ENCODE peak calls at places on chromosomes 5 and 9, in five cellular contexts. One of them, this sample, is unnamed.

GRCh38 chr5:176317534-176318374 is 43.8 kb downstream of the KIAA1191 start:
- DNase-seq in lower lobe of right lung: no peak
- DNase-seq in CD8-positive, alpha-beta T cell: no peak
- DNase-seq in IMR-90: no peak
- DNase-seq in adrenal gland: no peak
- DNase-seq in this sample: no peak

GRCh38 chr9:127558581-127559246 is 53.4 kb upstream of the STXBP1 start:
- DNase-seq in lower lobe of right lung: no peak
- DNase-seq in CD8-positive, alpha-beta T cell: no peak
- DNase-seq in IMR-90: no peak
- DNase-seq in adrenal gland: no peak
- DNase-seq in this sample: no peak

GRCh38 chr5:57175586-57175985 is 1.7 kb downstream of the GPBP1 start:
- DNase-seq in lower lobe of right lung: no peak
- DNase-seq in CD8-positive, alpha-beta T cell: no peak
- DNase-seq in IMR-90: no peak
- DNase-seq in adrenal gland: no peak
- DNase-seq in this sample: no peak

GRCh38 chr5:143713331-143714032 is 98.5 kb upstream of the HMHB1 start:
- DNase-seq in lower lobe of right lung: no peak
- DNase-seq in CD8-positive, alpha-beta T cell: no peak
- DNase-seq in IMR-90: peak; percentile 54
- DNase-seq in adrenal gland: no peak
- DNase-seq in this sample: no peak

GRCh38 chr5:122415481-122416120 is 103.6 kb downstream of the SNCAIP start:
- DNase-seq in lower lobe of right lung: peak; percentile 44
- DNase-seq in CD8-positive, alpha-beta T cell: no peak
- DNase-seq in IMR-90: peak; percentile 80
- DNase-seq in adrenal gland: peak; percentile 68
- DNase-seq in this sample: peak; percentile 67

GRCh38 chr9:120387257-120387999 is 192.5 kb downstream of the CDK5RAP2 start:
- DNase-seq in lower lobe of right lung: peak; percentile 75
- DNase-seq in CD8-positive, alpha-beta T cell: no peak
- DNase-seq in IMR-90: no peak
- DNase-seq in adrenal gland: no peak
- DNase-seq in this sample: no peak

GRCh38 chr5:180330810-180331646 is 22.1 kb downstream of the GFPT2 start:
- DNase-seq in lower lobe of right lung: peak; percentile 32
- DNase-seq in CD8-positive, alpha-beta T cell: no peak
- DNase-seq in IMR-90: peak; percentile 99
- DNase-seq in adrenal gland: peak; percentile 76
- DNase-seq in this sample: peak; percentile 76

GRCh38 chr5:165457854-165458481 is 1952.5 kb downstream of the MAT2B start:
- DNase-seq in lower lobe of right lung: no peak
- DNase-seq in CD8-positive, alpha-beta T cell: no peak
- DNase-seq in IMR-90: peak; percentile 55
- DNase-seq in adrenal gland: no peak
- DNase-seq in this sample: no peak

GRCh38 chr5:56910123-56910951 is 941 bp downstream of the SETD9 start:
- DNase-seq in lower lobe of right lung: peak; percentile 63
- DNase-seq in CD8-positive, alpha-beta T cell: no peak
- DNase-seq in IMR-90: no peak
- DNase-seq in adrenal gland: peak; percentile 47
- DNase-seq in this sample: no peak

GRCh38 chr9:106403081-106403480 is 459.9 kb upstream of the ZNF462 start:
- DNase-seq in lower lobe of right lung: no peak
- DNase-seq in CD8-positive, alpha-beta T cell: no peak
- DNase-seq in IMR-90: no peak
- DNase-seq in adrenal gland: no peak
- DNase-seq in this sample: no peak

GRCh38 chr5:93430139-93430538 is 150.9 kb downstream of the NR2F1-AS1 start:
- DNase-seq in lower lobe of right lung: no peak
- DNase-seq in CD8-positive, alpha-beta T cell: no peak
- DNase-seq in IMR-90: no peak
- DNase-seq in adrenal gland: no peak
- DNase-seq in this sample: no peak

GRCh38 chr9:4798281-4798680 is 5.5 kb downstream of the RCL1 start:
- DNase-seq in lower lobe of right lung: no peak
- DNase-seq in CD8-positive, alpha-beta T cell: no peak
- DNase-seq in IMR-90: no peak
- DNase-seq in adrenal gland: no peak
- DNase-seq in this sample: no peak

GRCh38 chr9:123349691-123350480 is 6.1 kb upstream of the CRB2 start:
- DNase-seq in lower lobe of right lung: no peak
- DNase-seq in CD8-positive, alpha-beta T cell: peak; percentile 72
- DNase-seq in IMR-90: peak; percentile 43
- DNase-seq in adrenal gland: peak; percentile 64
- DNase-seq in this sample: peak; percentile 51

GRCh38 chr9:8666060-8666459 is 866.5 kb upstream of the DMAC1 start:
- DNase-seq in lower lobe of right lung: no peak
- DNase-seq in CD8-positive, alpha-beta T cell: no peak
- DNase-seq in IMR-90: no peak
- DNase-seq in adrenal gland: no peak
- DNase-seq in this sample: no peak

GRCh38 chr9:119273984-119274665 is 95.1 kb downstream of the BRINP1 start:
- DNase-seq in lower lobe of right lung: no peak
- DNase-seq in CD8-positive, alpha-beta T cell: no peak
- DNase-seq in IMR-90: no peak
- DNase-seq in adrenal gland: no peak
- DNase-seq in this sample: no peak

GRCh38 chr5:1336749-1337489 is 8.0 kb downstream of the CLPTM1L start:
- DNase-seq in lower lobe of right lung: no peak
- DNase-seq in CD8-positive, alpha-beta T cell: no peak
- DNase-seq in IMR-90: no peak
- DNase-seq in adrenal gland: no peak
- DNase-seq in this sample: no peak

GRCh38 chr5:1337490-1338195 is 7.3 kb downstream of the CLPTM1L start:
- DNase-seq in lower lobe of right lung: no peak
- DNase-seq in CD8-positive, alpha-beta T cell: no peak
- DNase-seq in IMR-90: no peak
- DNase-seq in adrenal gland: no peak
- DNase-seq in this sample: no peak

GRCh38 chr5:1335540-1336095 is 9.3 kb downstream of the CLPTM1L start:
- DNase-seq in lower lobe of right lung: no peak
- DNase-seq in CD8-positive, alpha-beta T cell: no peak
- DNase-seq in IMR-90: no peak
- DNase-seq in adrenal gland: no peak
- DNase-seq in this sample: no peak

GRCh38 chr5:1334831-1335539 is 9.9 kb downstream of the CLPTM1L start:
- DNase-seq in lower lobe of right lung: no peak
- DNase-seq in CD8-positive, alpha-beta T cell: no peak
- DNase-seq in IMR-90: no peak
- DNase-seq in adrenal gland: no peak
- DNase-seq in this sample: no peak

GRCh38 chr5:1336106-1336561 is 8.8 kb downstream of the CLPTM1L start:
- DNase-seq in lower lobe of right lung: no peak
- DNase-seq in CD8-positive, alpha-beta T cell: no peak
- DNase-seq in IMR-90: no peak
- DNase-seq in adrenal gland: no peak
- DNase-seq in this sample: no peak
- H3K36me3 ChIP-seq in lower lobe of right lung: peaks cover 87% of the 10 kb centered on the region
- H3K36me3 ChIP-seq in CD8-positive, alpha-beta T cell: peaks cover 71% of the 10 kb centered on the region
- H3K36me3 ChIP-seq in IMR-90: peaks cover 74% of the 10 kb centered on the region
- H3K36me3 ChIP-seq in adrenal gland: no peaks in the 10 kb centered on the region
- H3K36me3 ChIP-seq in this sample: no peaks in the 10 kb centered on the region

GRCh38 chr5:134824681-134825080 is 21.1 kb upstream of the C5orf24 start:
- DNase-seq in lower lobe of right lung: no peak
- DNase-seq in CD8-positive, alpha-beta T cell: no peak
- DNase-seq in IMR-90: no peak
- DNase-seq in adrenal gland: no peak
- DNase-seq in this sample: no peak

GRCh38 chr5:134821841-134822240 is 23.9 kb upstream of the C5orf24 start:
- DNase-seq in lower lobe of right lung: no peak
- DNase-seq in CD8-positive, alpha-beta T cell: no peak
- DNase-seq in IMR-90: no peak
- DNase-seq in adrenal gland: no peak
- DNase-seq in this sample: no peak

GRCh38 chr5:134819404-134819963 is 26.3 kb upstream of the C5orf24 start:
- DNase-seq in lower lobe of right lung: peak; percentile 60
- DNase-seq in CD8-positive, alpha-beta T cell: no peak
- DNase-seq in IMR-90: no peak
- DNase-seq in adrenal gland: no peak
- DNase-seq in this sample: no peak

GRCh38 chr5:134825212-134825611 is 20.6 kb upstream of the C5orf24 start:
- DNase-seq in lower lobe of right lung: no peak
- DNase-seq in CD8-positive, alpha-beta T cell: no peak
- DNase-seq in IMR-90: no peak
- DNase-seq in adrenal gland: no peak
- DNase-seq in this sample: no peak
- H3K36me3 ChIP-seq in lower lobe of right lung: peaks cover 84% of the 10 kb centered on the region
- H3K36me3 ChIP-seq in CD8-positive, alpha-beta T cell: peaks cover 22% of the 10 kb centered on the region
- H3K36me3 ChIP-seq in IMR-90: peaks cover 23% of the 10 kb centered on the region
- H3K36me3 ChIP-seq in adrenal gland: no peaks in the 10 kb centered on the region
- H3K36me3 ChIP-seq in this sample: no peaks in the 10 kb centered on the region

GRCh38 chr9:6987381-6987780 is 229.6 kb downstream of the KDM4C start:
- DNase-seq in lower lobe of right lung: no peak
- DNase-seq in CD8-positive, alpha-beta T cell: no peak
- DNase-seq in IMR-90: no peak
- DNase-seq in adrenal gland: no peak
- DNase-seq in this sample: no peak
- H3K36me3 ChIP-seq in lower lobe of right lung: peaks cover 74% of the 10 kb centered on the region
- H3K36me3 ChIP-seq in CD8-positive, alpha-beta T cell: peaks cover 32% of the 10 kb centered on the region
- H3K36me3 ChIP-seq in IMR-90: peaks cover 6% of the 10 kb centered on the region
- H3K36me3 ChIP-seq in adrenal gland: no peaks in the 10 kb centered on the region
- H3K36me3 ChIP-seq in this sample: no peaks in the 10 kb centered on the region

GRCh38 chr5:159179556-159180305 is 29.6 kb downstream of the RNF145 start:
- DNase-seq in lower lobe of right lung: no peak
- DNase-seq in CD8-positive, alpha-beta T cell: no peak
- DNase-seq in IMR-90: peak; percentile 22
- DNase-seq in adrenal gland: no peak
- DNase-seq in this sample: no peak
- H3K36me3 ChIP-seq in lower lobe of right lung: peaks cover 17% of the 10 kb centered on the region
- H3K36me3 ChIP-seq in CD8-positive, alpha-beta T cell: peaks cover 10% of the 10 kb centered on the region
- H3K36me3 ChIP-seq in IMR-90: peaks cover 6% of the 10 kb centered on the region
- H3K36me3 ChIP-seq in adrenal gland: no peaks in the 10 kb centered on the region
- H3K36me3 ChIP-seq in this sample: no peaks in the 10 kb centered on the region

DNA sequence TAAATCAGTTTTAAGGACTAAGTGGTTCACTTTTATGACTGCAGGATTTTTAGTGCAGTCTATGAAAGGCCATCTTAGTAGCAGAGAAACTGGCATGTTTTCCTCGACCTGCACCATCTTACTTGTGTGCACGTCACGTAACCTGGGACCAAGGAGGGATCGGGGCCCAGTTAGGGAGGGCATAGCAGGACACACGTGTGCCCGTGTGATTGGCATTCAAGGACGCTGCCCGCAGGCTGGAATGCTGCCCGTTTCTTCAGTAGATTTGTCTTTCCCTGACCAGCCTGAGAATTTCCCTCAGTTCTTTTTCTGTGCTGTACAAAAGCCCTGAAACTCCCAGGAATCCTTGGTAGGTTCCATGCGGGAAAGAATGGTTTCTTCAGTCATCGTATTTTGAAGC is 196.3 kb downstream of the TRIO start:
- DNase-seq in lower lobe of right lung: no peak
- DNase-seq in CD8-positive, alpha-beta T cell: no peak
- DNase-seq in IMR-90: no peak
- DNase-seq in adrenal gland: peak; percentile 42
- DNase-seq in this sample: no peak
- H3K36me3 ChIP-seq in lower lobe of right lung: peaks cover 45% of the 10 kb centered on the region
- H3K36me3 ChIP-seq in CD8-positive, alpha-beta T cell: no peaks in the 10 kb centered on the region
- H3K36me3 ChIP-seq in IMR-90: peaks cover 71% of the 10 kb centered on the region
- H3K36me3 ChIP-seq in adrenal gland: no peaks in the 10 kb centered on the region
- H3K36me3 ChIP-seq in this sample: no peaks in the 10 kb centered on the region

GRCh38 chr5:33474931-33475499 is 34.2 kb downstream of the TARS1 start:
- DNase-seq in lower lobe of right lung: no peak
- DNase-seq in CD8-positive, alpha-beta T cell: no peak
- DNase-seq in IMR-90: no peak
- DNase-seq in adrenal gland: no peak
- DNase-seq in this sample: no peak

GRCh38 chr5:33468811-33469435 is 28.2 kb downstream of the TARS1 start:
- DNase-seq in lower lobe of right lung: no peak
- DNase-seq in CD8-positive, alpha-beta T cell: no peak
- DNase-seq in IMR-90: peak; percentile 12
- DNase-seq in adrenal gland: no peak
- DNase-seq in this sample: no peak

GRCh38 chr5:33472805-33473409 is 32.1 kb downstream of the TARS1 start:
- DNase-seq in lower lobe of right lung: no peak
- DNase-seq in CD8-positive, alpha-beta T cell: no peak
- DNase-seq in IMR-90: no peak
- DNase-seq in adrenal gland: no peak
- DNase-seq in this sample: no peak

GRCh38 chr5:33474004-33474403 is 33.2 kb downstream of the TARS1 start:
- DNase-seq in lower lobe of right lung: no peak
- DNase-seq in CD8-positive, alpha-beta T cell: no peak
- DNase-seq in IMR-90: no peak
- DNase-seq in adrenal gland: no peak
- DNase-seq in this sample: no peak

GRCh38 chr5:33470544-33470943 is 29.8 kb downstream of the TARS1 start:
- DNase-seq in lower lobe of right lung: no peak
- DNase-seq in CD8-positive, alpha-beta T cell: no peak
- DNase-seq in IMR-90: peak; percentile 60
- DNase-seq in adrenal gland: peak; percentile 24
- DNase-seq in this sample: no peak
- H3K36me3 ChIP-seq in lower lobe of right lung: peaks cover 77% of the 10 kb centered on the region
- H3K36me3 ChIP-seq in CD8-positive, alpha-beta T cell: peaks cover 37% of the 10 kb centered on the region
- H3K36me3 ChIP-seq in IMR-90: peaks cover 40% of the 10 kb centered on the region
- H3K36me3 ChIP-seq in adrenal gland: no peaks in the 10 kb centered on the region
- H3K36me3 ChIP-seq in this sample: no peaks in the 10 kb centered on the region

GRCh38 chr9:93253633-93254032 is 69.7 kb downstream of the WNK2 start:
- DNase-seq in lower lobe of right lung: peak; percentile 12
- DNase-seq in CD8-positive, alpha-beta T cell: no peak
- DNase-seq in IMR-90: no peak
- DNase-seq in adrenal gland: no peak
- DNase-seq in this sample: peak; percentile 7

GRCh38 chr9:93252781-93253530 is 69.0 kb downstream of the WNK2 start:
- DNase-seq in lower lobe of right lung: peak; percentile 42
- DNase-seq in CD8-positive, alpha-beta T cell: no peak
- DNase-seq in IMR-90: no peak
- DNase-seq in adrenal gland: no peak
- DNase-seq in this sample: no peak

GRCh38 chr9:93254061-93254481 is 70.1 kb downstream of the WNK2 start:
- DNase-seq in lower lobe of right lung: peak; percentile 31
- DNase-seq in CD8-positive, alpha-beta T cell: no peak
- DNase-seq in IMR-90: no peak
- DNase-seq in adrenal gland: no peak
- DNase-seq in this sample: peak; percentile 9

GRCh38 chr9:93255994-93256877 is 72.3 kb downstream of the WNK2 start:
- DNase-seq in lower lobe of right lung: peak; percentile 20
- DNase-seq in CD8-positive, alpha-beta T cell: peak; percentile 2
- DNase-seq in IMR-90: no peak
- DNase-seq in adrenal gland: peak; percentile 10
- DNase-seq in this sample: peak; percentile 4

DNA sequence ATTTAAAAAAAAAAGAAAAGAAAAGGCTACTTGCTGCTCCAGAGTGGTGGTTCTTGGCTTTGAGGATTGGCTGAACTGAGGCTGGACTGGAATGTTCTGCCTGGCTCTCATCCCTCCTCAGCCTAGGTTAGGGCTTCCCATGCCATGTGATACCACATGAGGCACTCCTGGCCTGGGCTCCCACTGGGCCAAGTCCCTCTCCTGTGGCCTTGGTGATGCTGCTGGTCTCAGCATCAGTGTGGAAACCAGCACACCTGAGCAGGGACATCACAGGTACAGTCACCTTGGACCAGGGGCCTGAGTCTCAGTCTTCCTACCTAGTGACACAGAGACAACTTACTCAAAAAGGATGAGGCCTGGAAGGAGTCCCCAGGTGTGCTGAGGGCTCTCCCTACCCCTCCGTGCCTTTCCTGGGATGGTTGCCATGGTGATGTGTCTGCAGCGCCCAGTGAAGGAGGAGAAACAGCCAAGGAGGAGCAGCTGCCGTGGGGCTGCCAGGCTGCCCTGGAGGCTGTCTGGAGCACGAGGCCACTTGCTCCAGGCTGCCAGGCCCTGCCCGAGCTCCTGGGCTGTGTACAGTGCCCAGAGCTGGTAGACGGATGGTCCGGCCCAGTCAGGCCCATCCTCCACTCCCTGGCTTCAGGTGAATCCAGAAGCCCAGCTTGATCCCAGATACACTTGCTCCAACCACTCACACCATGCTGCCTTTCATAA is 71.0 kb downstream of the WNK2 start:
- DNase-seq in lower lobe of right lung: peak; percentile 25
- DNase-seq in CD8-positive, alpha-beta T cell: peak; percentile 1
- DNase-seq in IMR-90: no peak
- DNase-seq in adrenal gland: no peak
- DNase-seq in this sample: peak; percentile 8
- H3K36me3 ChIP-seq in lower lobe of right lung: no peaks in the 10 kb centered on the region
- H3K36me3 ChIP-seq in CD8-positive, alpha-beta T cell: no peaks in the 10 kb centered on the region
- H3K36me3 ChIP-seq in IMR-90: no peaks in the 10 kb centered on the region
- H3K36me3 ChIP-seq in adrenal gland: no peaks in the 10 kb centered on the region
- H3K36me3 ChIP-seq in this sample: no peaks in the 10 kb centered on the region